ENCODE peak calls at places on chromosomes 5 and 9, in six cellular contexts. E, K, W, P, Z and Y are unnamed samples. For H3K4me1 and H3K9me3, the result is how much of the 10 kb centered on the place peaks cover.

GRCh38 chr5:123090641-123091257 is 1.7 kb downstream of the PRDM6 start:
- DNase-seq in W (no peak), K (no peak), P (no peak), E (no peak), Z (no peak), Y (no peak)

GRCh38 chr9:91948423-91949292 is 1.4 kb downstream of the ROR2 start:
- DNase-seq in E (peak), Z (peak), W (peak), P (peak), K (peak), Y (peak)

GRCh38 chr9:28329323-28329722 is 756.0 kb upstream of the C9orf72 start:
- DNase-seq in Z (no peak), P (no peak), E (no peak), K (no peak), W (no peak), Y (no peak)

GRCh38 chr5:131677115-131677514 is 42.1 kb upstream of the RAPGEF6 start:
- DNase-seq in Z (no peak), W (no peak), P (no peak), E (no peak), K (no peak), Y (no peak)

GRCh38 chr9:131167936-131168335 is 42.5 kb downstream of the NUP214 start:
- DNase-seq in E (no peak), Z (no peak), K (no peak), W (no peak), P (no peak), Y (no peak)

GRCh38 chr5:138698713-138699112 is 54.5 kb upstream of the CTNNA1 start:
- DNase-seq in E (no peak), W (no peak), P (no peak), Z (no peak), K (no peak), Y (no peak)

GRCh38 chr9:135034106-135034505 is 53.4 kb upstream of the OLFM1 start:
- DNase-seq in Z (no peak), K (no peak), P (no peak), E (no peak), W (peak), Y (no peak)

GRCh38 chr9:37678789-37679273 is 28.1 kb downstream of the FRMPD1 start:
- DNase-seq in E (peak), Z (no peak), K (no peak), P (no peak), W (no peak), Y (no peak)

GRCh38 chr5:76622973-76623596 is at the start of gene F2RL2:
- DNase-seq in P (no peak), W (no peak), K (peak), Z (peak), E (no peak), Y (no peak)

GRCh38 chr5:14216902-14217301 is 73.8 kb downstream of the TRIO start:
- DNase-seq in P (no peak), E (no peak), K (no peak), Z (no peak), W (no peak), Y (no peak)

GRCh38 chr9:136196465-136197371 is 8.2 kb downstream of the LHX3 start:
- DNase-seq in P (no peak), K (no peak), W (no peak), Z (no peak), E (no peak), Y (no peak)

GRCh38 chr9:18569941-18570630 is 96.1 kb downstream of the ADAMTSL1 start:
- DNase-seq in K (no peak), W (no peak), P (no peak), E (no peak), Z (no peak), Y (no peak)

GRCh38 chr9:2570615-2571479 is 50.7 kb upstream of the VLDLR start:
- DNase-seq in E (peak), K (peak), W (peak), P (peak), Z (peak), Y (peak)

GRCh38 chr5:55324815-55325418 is 17.1 kb downstream of the MTREX start:
- DNase-seq in P (no peak), Z (peak), W (no peak), K (peak), E (peak), Y (no peak)

GRCh38 chr5:138595396-138595795 is 20.2 kb upstream of the HSPA9 start:
- DNase-seq in W (no peak), P (no peak), K (no peak), E (no peak), Z (no peak), Y (no peak)

GRCh38 chr5:125612356-125613149 is 810.7 kb upstream of the GRAMD2B start:
- DNase-seq in K (no peak), Z (no peak), P (no peak), W (peak), E (no peak), Y (no peak)

GRCh38 chr5:148585988-148586387 is 68.3 kb downstream of the HTR4 start:
- DNase-seq in W (no peak), K (no peak), P (no peak), E (no peak), Z (no peak), Y (no peak)

GRCh38 chr9:135523521-135524129 is 2.4 kb downstream of the LCN1 start:
- DNase-seq in K (no peak), W (no peak), E (no peak), P (peak), Z (no peak), Y (no peak)

GRCh38 chr5:3175416-3175815 is 420.2 kb upstream of the IRX1 start:
- DNase-seq in K (no peak), P (no peak), E (no peak), W (no peak), Z (no peak), Y (no peak)
- H3K4me1 ChIP-seq in K (under half), P (under half), E (under half), W (under half), Z (under half), Y (under half)

GRCh38 chr5:406041-406440 is 36.9 kb upstream of the EXOC3 start:
- DNase-seq in W (no peak), P (no peak), E (no peak), K (no peak), Z (no peak), Y (no peak)
- H3K9me3 ChIP-seq in W (under half), P (under half), E (under half), K (under half), Z (under half), Y (under half)

GRCh38 chr9:126965077-126965476 is 50.5 kb downstream of the RALGPS1 start:
- DNase-seq in E (no peak), Z (no peak), W (no peak), P (no peak), K (no peak), Y (no peak)
- TF ChIP-seq POLR2A in E (no peak), Z (no peak), W (no peak), P (no peak), K (no peak), Y (no peak)

GRCh38 chr5:172871561-172871960 is 37.5 kb downstream of the ERGIC1 start:
- DNase-seq in E (no peak), W (no peak), Z (no peak), P (no peak), K (no peak), Y (no peak)
- H3K4me1 ChIP-seq in E (under half), W (half or more), Z (half or more), P (half or more), K (half or more), Y (half or more)